ENCODE peak calls at places on chromosomes 12 and 14, in six cellular contexts. E, Z, Y, P, A and F are unnamed samples.

GRCh38 chr12:67921286-67921685 is 68.0 kb upstream of the IFNG-AS1 start:
- DNase-seq in A (no peak), Z (no peak), E (no peak), P (no peak), Y (no peak), F (no peak)

GRCh38 chr12:40393031-40393430 is 168.2 kb downstream of the LRRK2 start:
- DNase-seq in A (no peak), Z (no peak), P (no peak), E (no peak), Y (no peak), F (no peak)

GRCh38 chr12:62438098-62438692 is 28.4 kb upstream of the MON2 start:
- DNase-seq in P (peak), A (peak), E (peak), Z (no peak), Y (peak), F (peak)

GRCh38 chr12:119770146-119770545 is 102.2 kb downstream of the PRKAB1 start:
- DNase-seq in A (no peak), Z (no peak), Y (no peak), E (no peak), P (no peak), F (no peak)

GRCh38 chr14:78875031-78875430 is 704.9 kb downstream of the NRXN3 start:
- DNase-seq in Y (no peak), P (no peak), A (no peak), Z (no peak), E (no peak), F (no peak)

GRCh38 chr12:87120440-87120839 is 864.2 kb upstream of the MGAT4C start:
- DNase-seq in A (no peak), Z (no peak), P (no peak), Y (no peak), E (no peak), F (no peak)

GRCh38 chr12:6178981-6179761 is 21.0 kb upstream of the CD9 start:
- DNase-seq in E (no peak), P (no peak), A (peak), Z (no peak), Y (no peak), F (no peak)

GRCh38 chr12:19031032-19031431 is 98.5 kb upstream of the PLEKHA5 start:
- DNase-seq in Y (no peak), Z (no peak), A (no peak), E (peak), P (peak), F (no peak)

GRCh38 chr14:63287661-63288483 is 30.9 kb downstream of the GPHB5 start:
- DNase-seq in P (no peak), A (no peak), Z (no peak), Y (peak), E (no peak), F (no peak)

GRCh38 chr12:57766464-57767311 is at the start of gene CYP27B1:
- DNase-seq in E (no peak), A (no peak), Z (peak), Y (peak), P (no peak), F (peak)

GRCh38 chr14:93832665-93833064 is 44.4 kb upstream of the PRIMA1 start:
- DNase-seq in P (no peak), A (no peak), Y (no peak), E (no peak), Z (no peak), F (no peak)

GRCh38 chr12:53049582-53050318 is at the start of gene TNS2:
- DNase-seq in A (peak), Z (no peak), E (no peak), P (no peak), Y (peak), F (no peak)

GRCh38 chr12:121576851-121577391 is 3.9 kb downstream of the KDM2B start:
- DNase-seq in Z (peak), E (no peak), A (no peak), Y (peak), P (no peak), F (peak)

GRCh38 chr14:100818221-100818699 is 7.7 kb upstream of the MEG3 start:
- DNase-seq in P (no peak), E (no peak), A (no peak), Z (no peak), Y (no peak), F (no peak)

DNA sequence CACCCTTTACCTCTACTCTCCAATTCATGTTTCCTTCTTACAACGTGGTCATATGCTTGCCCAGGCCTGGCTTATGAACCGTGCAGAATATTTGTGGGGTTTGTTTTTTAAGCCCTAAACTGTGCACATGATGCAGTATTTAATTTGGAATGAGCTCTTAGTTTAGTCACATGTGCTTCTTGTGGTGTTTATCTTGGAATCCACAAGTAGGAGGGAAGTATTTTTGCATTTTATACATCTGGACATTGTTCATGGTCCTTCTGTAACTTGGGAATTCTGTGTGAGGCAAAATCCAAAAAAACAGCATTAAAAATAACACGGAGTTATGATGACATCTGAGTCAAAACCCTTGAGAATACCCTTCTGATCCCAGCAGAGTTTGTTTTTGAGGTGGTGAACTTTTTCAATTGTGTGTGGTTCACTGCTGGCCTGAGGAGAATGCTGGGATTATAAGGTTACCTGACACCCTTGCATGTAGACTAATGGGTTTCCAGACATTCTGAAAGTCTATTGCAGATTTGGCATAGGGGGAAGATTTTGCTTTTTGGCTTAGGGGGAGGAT is 121.4 kb downstream of the RAD51B start:
- DNase-seq in A (peak), Z (no peak), E (no peak), P (no peak), Y (no peak), F (no peak)
- TF ChIP-seq MAX in A (no peak), Z (no peak), E (peak), P (no peak), Y (no peak), F (no peak)

GRCh38 chr12:125393569-125393968 is 328.3 kb downstream of the AACS start:
- DNase-seq in P (no peak), E (no peak), Y (no peak), A (no peak), Z (no peak), F (no peak)

GRCh38 chr12:125399489-125399888 is 334.3 kb downstream of the AACS start:
- DNase-seq in E (no peak), Y (no peak), A (no peak), Z (no peak), P (no peak), F (no peak)

DNA sequence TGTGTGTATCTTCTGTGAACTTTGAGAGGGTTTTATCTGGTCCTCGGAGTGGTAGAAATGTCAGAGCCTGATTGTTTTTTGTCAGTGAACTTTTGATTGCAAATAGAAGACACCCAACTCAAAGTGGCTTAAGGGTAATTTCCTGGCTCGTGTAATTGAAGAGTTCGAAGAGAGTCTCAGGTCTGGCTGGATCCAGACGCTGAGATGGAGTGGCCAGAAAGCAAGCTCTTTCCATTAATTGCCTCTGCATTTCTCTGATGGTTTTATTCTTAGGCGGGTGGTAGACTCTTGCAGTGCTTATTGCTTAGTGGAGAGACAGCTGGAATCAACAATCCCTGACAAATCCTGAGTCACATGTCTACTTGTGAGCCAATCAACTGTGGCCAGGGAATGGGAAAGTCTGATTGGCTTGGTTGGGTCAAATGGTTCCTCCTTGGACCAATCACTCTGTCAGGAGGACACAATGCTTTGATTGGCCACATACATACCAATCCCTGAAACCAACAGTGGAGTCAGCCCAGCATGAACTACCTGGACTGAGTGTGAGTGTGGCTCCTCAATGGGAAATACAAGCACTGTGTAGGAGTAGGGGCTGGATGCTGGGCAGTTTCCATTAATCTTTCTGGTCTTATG is 330.5 kb downstream of the AACS start:
- DNase-seq in P (no peak), E (no peak), Y (no peak), Z (no peak), A (no peak), F (no peak)
- TF ChIP-seq MAX in P (no peak), E (no peak), Y (no peak), Z (no peak), A (no peak), F (no peak)

DNA sequence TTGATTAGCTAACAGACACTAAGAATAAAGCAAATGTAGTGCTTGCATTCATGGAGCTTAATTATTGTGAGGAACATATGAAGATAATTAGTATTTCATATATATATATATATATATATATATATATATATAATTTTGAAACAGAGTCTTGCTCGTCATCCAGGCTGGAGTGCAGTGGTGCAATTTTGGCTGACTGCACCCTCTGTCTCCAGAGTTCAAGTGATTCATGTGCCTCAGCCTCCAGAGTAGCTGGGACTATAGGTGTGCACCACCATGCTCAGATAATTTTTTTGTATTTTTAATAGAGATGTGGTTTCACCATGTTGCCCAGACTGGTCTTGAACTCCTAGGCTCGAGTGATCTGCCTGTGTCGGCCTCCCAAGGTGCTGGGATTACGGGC is 1091.6 kb upstream of the TMEM132C start:
- DNase-seq in Y (no peak), A (no peak), Z (no peak), P (no peak), E (no peak), F (no peak)
- TF ChIP-seq MAX in Y (no peak), A (no peak), Z (no peak), P (no peak), E (no peak), F (no peak)

GRCh38 chr14:72582582-72582981 is 311.3 kb downstream of the DPF3 start:
- DNase-seq in E (no peak), Z (no peak), P (no peak), Y (no peak), A (no peak), F (no peak)
- TF ChIP-seq MAX in E (no peak), Z (no peak), P (no peak), Y (no peak), A (no peak), F (no peak)

GRCh38 chr14:95507174-95507573 is 9.3 kb downstream of the SYNE3 start:
- DNase-seq in Z (no peak), E (no peak), A (peak), Y (no peak), P (no peak), F (peak)
- TF ChIP-seq MAX in Z (no peak), E (no peak), A (peak), Y (no peak), P (peak), F (peak)

GRCh38 chr12:97385121-97385520 is 77.5 kb upstream of the RMST start:
- DNase-seq in A (no peak), Y (no peak), Z (no peak), E (no peak), P (no peak), F (no peak)

GRCh38 chr12:97380440-97380839 is 82.2 kb upstream of the RMST start:
- DNase-seq in P (no peak), E (no peak), Y (no peak), A (no peak), Z (no peak), F (no peak)

DNA sequence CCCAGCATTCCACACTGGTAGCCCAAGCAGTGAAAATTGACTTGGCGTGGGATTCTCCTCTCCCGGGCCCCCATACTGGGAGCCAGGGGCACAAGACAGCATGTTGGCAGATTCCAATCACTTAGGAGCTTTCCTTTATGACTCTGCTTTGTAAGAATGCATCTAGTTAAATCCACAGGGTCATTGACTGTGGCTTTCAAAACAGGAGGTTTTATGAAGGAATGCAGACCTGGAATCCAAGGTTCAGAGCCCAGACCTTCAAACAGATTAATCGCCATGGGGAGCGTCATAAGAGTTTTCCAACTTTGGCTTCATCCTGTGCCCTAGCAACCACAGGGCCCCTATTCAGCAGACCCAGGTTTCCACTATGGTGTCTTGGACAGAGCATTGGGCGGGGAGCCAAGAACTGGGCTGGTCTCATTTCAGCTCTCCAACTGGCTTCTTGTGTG is 76.4 kb upstream of the RMST start:
- DNase-seq in P (no peak), E (no peak), Z (no peak), A (no peak), Y (no peak), F (no peak)
- TF ChIP-seq MAX in P (no peak), E (no peak), Z (no peak), A (no peak), Y (no peak), F (no peak)

DNA sequence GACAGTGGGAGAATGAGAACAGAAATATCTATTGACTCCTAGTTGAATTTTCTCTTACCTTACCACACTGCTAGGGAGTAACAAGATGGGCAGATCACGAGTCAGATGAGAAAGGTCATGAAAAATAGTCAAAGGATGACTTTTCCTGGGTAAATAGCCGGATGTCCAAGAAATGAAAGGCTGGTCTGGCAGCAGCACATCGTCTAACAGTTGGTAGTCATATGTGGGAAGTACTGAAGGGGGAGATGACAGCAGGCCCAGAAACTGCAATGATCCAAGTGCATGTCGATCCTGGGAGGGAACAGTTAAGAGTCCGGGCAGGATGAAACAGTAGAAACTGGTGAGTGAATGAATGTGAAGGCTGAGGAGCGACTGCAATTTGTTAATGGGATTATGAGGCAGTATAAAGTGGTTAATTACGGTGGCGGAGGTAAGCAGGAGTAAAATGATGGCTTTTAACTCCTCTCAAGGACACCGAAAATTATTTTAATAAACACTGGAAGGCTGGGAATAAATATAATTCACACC is 1.2 kb upstream of the ERC1 start:
- DNase-seq in Y (no peak), P (no peak), E (peak), A (peak), Z (no peak), F (peak)
- TF ChIP-seq MAX in Y (no peak), P (no peak), E (no peak), A (no peak), Z (no peak), F (no peak)

GRCh38 chr14:31341280-31341679 is 79.1 kb downstream of the HEATR5A start:
- DNase-seq in P (no peak), Z (no peak), E (no peak), Y (no peak), A (no peak), F (no peak)
- TF ChIP-seq MAX in P (no peak), Z (no peak), E (no peak), Y (no peak), A (no peak), F (no peak)

GRCh38 chr12:14185441-14186192 is 179.9 kb upstream of the ATF7IP start:
- DNase-seq in Z (no peak), Y (peak), P (peak), E (peak), A (peak), F (peak)
- TF ChIP-seq MAX in Z (peak), Y (no peak), P (peak), E (no peak), A (no peak), F (no peak)

GRCh38 chr12:88546851-88547250 is 33.4 kb downstream of the KITLG start:
- DNase-seq in Y (no peak), Z (no peak), E (no peak), P (no peak), A (no peak), F (no peak)
- TF ChIP-seq MAX in Y (no peak), Z (no peak), E (no peak), P (no peak), A (no peak), F (no peak)